ENCODE peak calls at places on chromosomes 7 and 10, in seven cellular contexts. Z is HL-60, S is foreskin keratinocyte, Q is fibroblast of lung, Y is natural killer cell, V is lower lobe of right lung, T is endothelial cell. J is an unnamed sample.

GRCh38 chr7:130951303-130951975 is 217.4 kb upstream of the KLF14 start:
- DNase-seq in T (no peak), Q (no peak), S (no peak), Z (no peak), Y (no peak), V (no peak), J (no peak)

GRCh38 chr7:116393654-116394053 is 105.9 kb upstream of the CAV2 start:
- DNase-seq in T (peak; percentile 15), Y (no peak), V (no peak), Q (peak; percentile 18), Z (no peak), S (no peak), J (no peak)

GRCh38 chr10:99730026-99730425 is 1.9 kb downstream of the COX15 start:
- DNase-seq in Y (no peak), Q (no peak), Z (no peak), S (peak; percentile 74), V (no peak), T (no peak), J (no peak)

GRCh38 chr7:83149466-83149865 is 13.2 kb downstream of the PCLO start:
- DNase-seq in Z (no peak), S (no peak), T (no peak), Q (peak; percentile 24), Y (no peak), V (no peak), J (no peak)

GRCh38 chr7:90715067-90715466 is 118.9 kb downstream of the CDK14 start:
- DNase-seq in T (no peak), Z (no peak), S (no peak), Q (no peak), V (no peak), Y (no peak), J (no peak)

GRCh38 chr7:33373195-33373594 is 243.8 kb downstream of the BBS9 start:
- DNase-seq in Y (no peak), V (no peak), T (no peak), S (no peak), Q (no peak), Z (no peak), J (no peak)

GRCh38 chr10:102962259-102962658 is 44.2 kb downstream of the CNNM2 start:
- DNase-seq in S (no peak), V (no peak), Q (no peak), Z (no peak), Y (no peak), T (no peak), J (no peak)

GRCh38 chr10:101779544-101780186 is 3.6 kb downstream of the NPM3 start:
- DNase-seq in Z (peak; percentile 73), Y (peak; percentile 85), Q (peak; percentile 60), S (peak; percentile 4), T (peak; percentile 95), V (peak; percentile 89), J (peak; percentile 80)

GRCh38 chr7:26307226-26307625 is 15.6 kb downstream of the SNX10 start:
- DNase-seq in V (peak; percentile 61), Y (no peak), Q (peak; percentile 56), T (no peak), Z (peak; percentile 49), S (no peak), J (no peak)

GRCh38 chr7:114825423-114825951 is 96.4 kb upstream of the MDFIC start:
- DNase-seq in Y (no peak), S (no peak), Z (no peak), Q (no peak), V (no peak), T (no peak), J (no peak)

DNA sequence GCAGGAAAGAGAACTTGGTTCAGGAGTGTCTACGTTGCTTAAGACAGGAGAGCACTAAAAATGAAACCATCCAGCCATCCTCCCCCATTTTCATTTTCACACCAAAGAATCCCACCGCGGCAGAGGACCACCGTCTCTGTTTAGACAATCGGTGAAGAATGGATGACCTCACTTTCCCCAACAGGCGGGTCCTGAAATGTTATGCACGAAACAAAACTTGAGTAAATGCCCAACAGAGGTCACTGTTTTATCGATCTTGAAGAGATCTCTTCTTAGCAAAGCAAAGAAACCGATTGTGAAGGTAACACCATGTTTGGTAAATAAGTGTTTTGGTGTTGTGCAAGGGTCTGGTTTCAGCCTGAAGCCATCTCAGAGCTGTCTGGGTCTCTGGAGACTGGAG is 1.4 kb upstream of the IL6 start:
- DNase-seq in V (no peak), Y (no peak), T (no peak), Q (peak; percentile 60), Z (no peak), S (no peak), J (no peak)
- TF ChIP-seq CTCF in V (no peak), Y (no peak), T (no peak), Q (no peak), Z (no peak), S (peak; percentile 28), J (no peak)

GRCh38 chr7:30226593-30227268 is 57.7 kb upstream of the ZNRF2 start:
- DNase-seq in T (peak; percentile 47), Y (no peak), S (no peak), V (peak; percentile 51), Z (no peak), Q (no peak), J (no peak)
- TF ChIP-seq CTCF in T (peak; percentile 11), Y (no peak), S (peak; percentile 79), V (peak; percentile 35), Z (no peak), Q (no peak), J (no peak)

GRCh38 chr10:119199231-119199992 is 8.0 kb upstream of the GRK5 start:
- DNase-seq in S (no peak), T (peak; percentile 60), V (no peak), Q (peak; percentile 92), Y (no peak), Z (peak; percentile 75), J (peak; percentile 45)
- TF ChIP-seq CTCF in S (peak; percentile 86), T (no peak), V (peak; percentile 80), Q (peak; percentile 88), Y (peak; percentile 33), Z (peak; percentile 89), J (peak; percentile 70)

GRCh38 chr7:132654150-132654549 is 77.9 kb upstream of the PLXNA4 start:
- DNase-seq in Y (no peak), Q (no peak), T (peak; percentile 17), Z (peak; percentile 60), V (no peak), S (no peak), J (no peak)
- TF ChIP-seq CTCF in Y (no peak), Q (peak; percentile 23), T (peak; percentile 38), Z (peak; percentile 3), V (peak; percentile 22), S (peak; percentile 29), J (peak; percentile 9)

GRCh38 chr7:17915796-17916195 is 24.5 kb downstream of the SNX13 start:
- DNase-seq in S (no peak), Q (no peak), Y (no peak), V (no peak), T (no peak), Z (no peak), J (no peak)
- TF ChIP-seq CTCF in S (no peak), Q (no peak), Y (no peak), V (no peak), T (no peak), Z (no peak), J (no peak)

GRCh38 chr10:9766762-9767161 is 1250.9 kb upstream of the CELF2 start:
- DNase-seq in V (no peak), Q (no peak), T (no peak), S (no peak), Z (no peak), Y (no peak), J (no peak)
- TF ChIP-seq CTCF in V (no peak), Q (no peak), T (no peak), S (no peak), Z (no peak), Y (no peak), J (no peak)

DNA sequence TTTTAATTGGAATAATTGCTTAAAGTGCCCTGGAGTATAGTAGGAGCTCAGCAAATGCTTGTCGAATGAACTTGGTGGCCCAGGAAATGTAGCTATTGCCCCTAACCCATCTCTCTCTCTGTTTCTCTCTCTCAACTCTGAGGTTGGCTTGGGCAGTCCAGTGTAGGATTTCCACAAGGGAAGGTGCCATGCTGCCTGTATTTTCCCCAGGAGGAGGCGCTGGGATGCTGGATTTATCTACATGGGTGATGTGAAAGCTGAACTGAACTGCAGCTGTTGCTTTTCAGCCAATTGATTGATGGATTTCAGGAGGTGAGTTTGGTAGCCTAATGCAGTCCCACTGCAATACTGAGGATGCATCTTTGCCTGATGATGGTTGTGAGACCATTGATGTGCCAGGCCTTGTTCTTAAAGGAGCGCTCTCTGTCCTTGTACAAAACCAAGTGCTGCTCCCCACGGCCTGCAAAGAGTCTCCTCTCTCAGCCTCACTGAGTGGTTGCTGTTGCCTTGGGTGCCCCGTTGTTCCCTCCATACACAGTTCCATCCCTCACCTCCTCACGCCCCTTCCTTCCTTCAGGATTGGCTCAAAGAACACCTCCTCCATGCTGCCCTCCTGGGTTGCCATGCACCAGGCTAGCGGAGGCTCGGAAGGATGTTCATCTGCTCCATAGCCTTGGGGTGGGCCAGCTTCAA is 200.6 kb downstream of the GLRX3 start:
- DNase-seq in Q (no peak), T (no peak), S (no peak), V (no peak), Z (no peak), Y (no peak), J (no peak)
- TF ChIP-seq CTCF in Q (no peak), T (no peak), S (no peak), V (no peak), Z (no peak), Y (no peak), J (no peak)

GRCh38 chr10:79981673-79982485 is 33.0 kb upstream of the SFTPD start:
- DNase-seq in S (no peak), Q (peak; percentile 12), T (peak; percentile 43), V (peak; percentile 87), Z (peak; percentile 67), Y (no peak), J (no peak)
- TF ChIP-seq CTCF in S (peak; percentile 26), Q (no peak), T (no peak), V (peak; percentile 8), Z (no peak), Y (no peak), J (no peak)

DNA sequence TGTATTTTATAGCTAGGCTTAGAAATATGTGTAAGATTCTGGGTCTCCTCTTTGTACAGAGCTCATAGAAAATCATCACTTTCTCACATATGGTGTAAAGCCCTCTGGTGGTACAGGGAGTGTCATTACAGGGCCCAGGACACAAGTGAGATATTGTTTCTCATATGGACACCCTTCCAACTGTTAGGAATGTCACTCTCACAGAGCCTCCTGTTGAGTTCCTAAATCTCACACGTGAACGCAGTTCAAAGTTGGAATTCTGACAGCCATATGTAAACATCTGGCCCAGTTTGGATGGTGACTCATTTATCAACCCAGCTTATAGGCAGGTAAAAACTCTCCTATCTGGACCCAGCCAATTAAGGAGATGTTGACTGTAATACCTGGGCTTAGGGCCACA is 35.4 kb upstream of the ZNF107 start:
- DNase-seq in T (no peak), V (no peak), Y (no peak), S (no peak), Q (no peak), Z (no peak), J (no peak)
- TF ChIP-seq CTCF in T (peak; percentile 62), V (peak; percentile 40), Y (peak; percentile 13), S (peak; percentile 43), Q (peak; percentile 31), Z (peak; percentile 15), J (peak; percentile 29)

DNA sequence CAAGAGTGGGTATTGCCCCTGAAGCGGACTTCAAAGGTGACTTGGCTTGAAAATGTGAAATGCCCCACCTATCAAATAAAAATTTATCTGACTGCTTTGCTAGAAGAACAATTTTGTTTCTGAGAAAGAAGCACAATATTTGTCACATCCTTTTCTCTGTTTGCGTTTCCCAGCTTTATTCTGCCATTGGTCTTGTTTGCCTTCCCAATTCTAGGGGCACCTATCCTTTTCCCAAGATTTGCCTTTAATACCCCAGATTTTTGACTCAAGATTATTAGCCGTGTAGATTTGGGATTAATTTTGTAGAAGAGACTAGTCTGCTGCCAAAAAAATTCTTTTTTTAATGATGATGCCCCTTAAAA is 110.2 kb upstream of the LRGUK start:
- DNase-seq in Z (no peak), Y (no peak), Q (no peak), T (no peak), V (no peak), S (no peak), J (no peak)
- TF ChIP-seq CTCF in Z (no peak), Y (no peak), Q (no peak), T (no peak), V (no peak), S (no peak), J (peak; percentile 35)

J was measured in CD4-positive, alpha-beta T cell.